ENCODE peak calls at places on chromosomes 5 and 9, in six cellular contexts. One of them, this sample, is unnamed.

GRCh38 chr9:79026311-79026710 is 545.5 kb upstream of the TLE4 start:
- DNase-seq in astrocyte of the cerebellum: no peak
- DNase-seq in natural killer cell: no peak
- DNase-seq in cardiac fibroblast: no peak
- DNase-seq in hippocampal formation: no peak
- DNase-seq in aorta: no peak
- DNase-seq in this sample: no peak

GRCh38 chr9:94165592-94166236 is 81.5 kb downstream of the PTPDC1 start:
- DNase-seq in natural killer cell: peak; percentile 95
- DNase-seq in hippocampal formation: peak; percentile 98
- DNase-seq in astrocyte of the cerebellum: peak; percentile 97
- DNase-seq in cardiac fibroblast: peak; percentile 99
- DNase-seq in aorta: peak; percentile 99
- DNase-seq in this sample: peak; percentile 89

GRCh38 chr9:35370241-35370640 is 119.7 kb upstream of the RUSC2 start:
- DNase-seq in natural killer cell: no peak
- DNase-seq in hippocampal formation: no peak
- DNase-seq in astrocyte of the cerebellum: no peak
- DNase-seq in aorta: no peak
- DNase-seq in cardiac fibroblast: no peak
- DNase-seq in this sample: no peak

GRCh38 chr5:123115020-123115419 is 26.0 kb downstream of the PRDM6 start:
- DNase-seq in hippocampal formation: no peak
- DNase-seq in astrocyte of the cerebellum: no peak
- DNase-seq in natural killer cell: no peak
- DNase-seq in cardiac fibroblast: no peak
- DNase-seq in aorta: no peak
- DNase-seq in this sample: no peak

GRCh38 chr5:66814146-66814991 is 218.2 kb downstream of the MAST4 start:
- DNase-seq in aorta: no peak
- DNase-seq in cardiac fibroblast: peak; percentile 76
- DNase-seq in astrocyte of the cerebellum: peak; percentile 49
- DNase-seq in natural killer cell: no peak
- DNase-seq in hippocampal formation: peak; percentile 11
- DNase-seq in this sample: no peak

GRCh38 chr5:95900383-95900958 is 61.2 kb downstream of the ELL2 start:
- DNase-seq in cardiac fibroblast: peak; percentile 72
- DNase-seq in astrocyte of the cerebellum: peak; percentile 64
- DNase-seq in natural killer cell: no peak
- DNase-seq in aorta: no peak
- DNase-seq in hippocampal formation: no peak
- DNase-seq in this sample: no peak

GRCh38 chr5:149837680-149838269 is 106.8 kb downstream of the PDE6A start:
- DNase-seq in aorta: no peak
- DNase-seq in astrocyte of the cerebellum: peak; percentile 56
- DNase-seq in hippocampal formation: peak; percentile 9
- DNase-seq in cardiac fibroblast: peak; percentile 80
- DNase-seq in natural killer cell: no peak
- DNase-seq in this sample: peak; percentile 42

GRCh38 chr9:126745574-126746411 is 59.0 kb upstream of the ZBTB43 start:
- DNase-seq in cardiac fibroblast: no peak
- DNase-seq in aorta: no peak
- DNase-seq in hippocampal formation: no peak
- DNase-seq in natural killer cell: no peak
- DNase-seq in astrocyte of the cerebellum: no peak
- DNase-seq in this sample: no peak

GRCh38 chr5:125894383-125894782 is 528.8 kb upstream of the GRAMD2B start:
- DNase-seq in natural killer cell: no peak
- DNase-seq in cardiac fibroblast: no peak
- DNase-seq in aorta: no peak
- DNase-seq in hippocampal formation: no peak
- DNase-seq in astrocyte of the cerebellum: peak; percentile 58
- DNase-seq in this sample: no peak

This sample was measured in mesothelial cell of epicardium.